ENCODE peak calls at places on chromosomes 2 and 18, in nine cellular contexts. One of them, this sample, is unnamed.

GRCh38 chr2:180644709-180645108 is 335.7 kb upstream of the UBE2E3 start:
- DNase-seq in SK-N-SH: no peak
- DNase-seq in AG09309: peak; percentile 65
- DNase-seq in AG10803: peak; percentile 57
- DNase-seq in HFF-Myc: no peak
- DNase-seq in tibial nerve: no peak
- DNase-seq in heart right ventricle: no peak
- DNase-seq in A549: no peak
- DNase-seq in AG04450: peak; percentile 46
- DNase-seq in this sample: no peak

GRCh38 chr2:168948621-168949212 is 47.6 kb downstream of the G6PC2 start:
- DNase-seq in SK-N-SH: no peak
- DNase-seq in AG09309: no peak
- DNase-seq in AG10803: no peak
- DNase-seq in HFF-Myc: no peak
- DNase-seq in tibial nerve: no peak
- DNase-seq in heart right ventricle: no peak
- DNase-seq in A549: peak; percentile 5
- DNase-seq in AG04450: no peak
- DNase-seq in this sample: no peak

GRCh38 chr18:24937624-24938285 is 414.2 kb downstream of the ZNF521 start:
- DNase-seq in SK-N-SH: no peak
- DNase-seq in AG09309: no peak
- DNase-seq in AG10803: no peak
- DNase-seq in HFF-Myc: no peak
- DNase-seq in tibial nerve: no peak
- DNase-seq in heart right ventricle: no peak
- DNase-seq in A549: no peak
- DNase-seq in AG04450: no peak
- DNase-seq in this sample: no peak

GRCh38 chr2:9613291-9613690 is 17.5 kb downstream of the YWHAQ start:
- DNase-seq in SK-N-SH: no peak
- DNase-seq in AG09309: peak; percentile 65
- DNase-seq in AG10803: peak; percentile 85
- DNase-seq in HFF-Myc: no peak
- DNase-seq in tibial nerve: no peak
- DNase-seq in heart right ventricle: no peak
- DNase-seq in A549: no peak
- DNase-seq in AG04450: no peak
- DNase-seq in this sample: no peak

GRCh38 chr2:104702451-104702850 is 151.5 kb upstream of the POU3F3 start:
- DNase-seq in SK-N-SH: peak; percentile 63
- DNase-seq in AG09309: no peak
- DNase-seq in AG10803: no peak
- DNase-seq in HFF-Myc: no peak
- DNase-seq in tibial nerve: no peak
- DNase-seq in heart right ventricle: no peak
- DNase-seq in A549: no peak
- DNase-seq in AG04450: no peak
- DNase-seq in this sample: no peak

GRCh38 chr2:102141915-102142828 is at the start of gene IL1R1:
- DNase-seq in SK-N-SH: peak; percentile 65
- DNase-seq in AG09309: peak; percentile 27
- DNase-seq in AG10803: peak; percentile 81
- DNase-seq in HFF-Myc: no peak
- DNase-seq in tibial nerve: peak; percentile 51
- DNase-seq in heart right ventricle: peak; percentile 88
- DNase-seq in A549: peak; percentile 67
- DNase-seq in AG04450: no peak
- DNase-seq in this sample: no peak

GRCh38 chr2:126894585-126895182 is 4.0 kb upstream of the TEX51 start:
- DNase-seq in SK-N-SH: no peak
- DNase-seq in AG09309: no peak
- DNase-seq in AG10803: no peak
- DNase-seq in HFF-Myc: no peak
- DNase-seq in tibial nerve: no peak
- DNase-seq in heart right ventricle: no peak
- DNase-seq in A549: no peak
- DNase-seq in AG04450: no peak
- DNase-seq in this sample: no peak

GRCh38 chr2:66563473-66563872 is 128.5 kb downstream of the MEIS1 start:
- DNase-seq in SK-N-SH: no peak
- DNase-seq in AG09309: no peak
- DNase-seq in AG10803: no peak
- DNase-seq in HFF-Myc: no peak
- DNase-seq in tibial nerve: no peak
- DNase-seq in heart right ventricle: no peak
- DNase-seq in A549: no peak
- DNase-seq in AG04450: no peak
- DNase-seq in this sample: no peak

GRCh38 chr2:216363221-216363620 is 9.1 kb downstream of the MARCHF4 start:
- DNase-seq in SK-N-SH: no peak
- DNase-seq in AG09309: no peak
- DNase-seq in AG10803: no peak
- DNase-seq in HFF-Myc: no peak
- DNase-seq in tibial nerve: no peak
- DNase-seq in heart right ventricle: no peak
- DNase-seq in A549: no peak
- DNase-seq in AG04450: no peak
- DNase-seq in this sample: no peak

GRCh38 chr2:200373973-200374416 is 67.5 kb downstream of the SPATS2L start:
- DNase-seq in SK-N-SH: no peak
- DNase-seq in AG09309: no peak
- DNase-seq in AG10803: no peak
- DNase-seq in HFF-Myc: no peak
- DNase-seq in tibial nerve: no peak
- DNase-seq in heart right ventricle: no peak
- DNase-seq in A549: no peak
- DNase-seq in AG04450: no peak
- DNase-seq in this sample: no peak

GRCh38 chr2:126785236-126785635 is 113.5 kb upstream of the TEX51 start:
- DNase-seq in SK-N-SH: no peak
- DNase-seq in AG09309: no peak
- DNase-seq in AG10803: no peak
- DNase-seq in HFF-Myc: no peak
- DNase-seq in tibial nerve: no peak
- DNase-seq in heart right ventricle: no peak
- DNase-seq in A549: no peak
- DNase-seq in AG04450: no peak
- DNase-seq in this sample: no peak

GRCh38 chr2:101751875-101752619 is 54.5 kb downstream of the MAP4K4 start:
- DNase-seq in SK-N-SH: no peak
- DNase-seq in AG09309: no peak
- DNase-seq in AG10803: no peak
- DNase-seq in HFF-Myc: no peak
- DNase-seq in tibial nerve: no peak
- DNase-seq in heart right ventricle: no peak
- DNase-seq in A549: no peak
- DNase-seq in AG04450: no peak
- DNase-seq in this sample: no peak

GRCh38 chr2:210477496-210477895 is 937 bp upstream of the LANCL1 start:
- DNase-seq in SK-N-SH: peak; percentile 14
- DNase-seq in AG09309: peak; percentile 21
- DNase-seq in AG10803: peak; percentile 69
- DNase-seq in HFF-Myc: peak; percentile 21
- DNase-seq in tibial nerve: no peak
- DNase-seq in heart right ventricle: no peak
- DNase-seq in A549: peak; percentile 33
- DNase-seq in AG04450: peak; percentile 23
- DNase-seq in this sample: no peak

GRCh38 chr2:237700583-237701032 is 73.2 kb downstream of the LRRFIP1 start:
- DNase-seq in SK-N-SH: peak; percentile 44
- DNase-seq in AG09309: no peak
- DNase-seq in AG10803: peak; percentile 41
- DNase-seq in HFF-Myc: peak; percentile 63
- DNase-seq in tibial nerve: no peak
- DNase-seq in heart right ventricle: peak; percentile 66
- DNase-seq in A549: no peak
- DNase-seq in AG04450: no peak
- DNase-seq in this sample: no peak

GRCh38 chr2:185402474-185402873 is 336.1 kb upstream of the FSIP2 start:
- DNase-seq in SK-N-SH: no peak
- DNase-seq in AG09309: no peak
- DNase-seq in AG10803: no peak
- DNase-seq in HFF-Myc: no peak
- DNase-seq in tibial nerve: no peak
- DNase-seq in heart right ventricle: no peak
- DNase-seq in A549: no peak
- DNase-seq in AG04450: no peak
- DNase-seq in this sample: no peak

DNA sequence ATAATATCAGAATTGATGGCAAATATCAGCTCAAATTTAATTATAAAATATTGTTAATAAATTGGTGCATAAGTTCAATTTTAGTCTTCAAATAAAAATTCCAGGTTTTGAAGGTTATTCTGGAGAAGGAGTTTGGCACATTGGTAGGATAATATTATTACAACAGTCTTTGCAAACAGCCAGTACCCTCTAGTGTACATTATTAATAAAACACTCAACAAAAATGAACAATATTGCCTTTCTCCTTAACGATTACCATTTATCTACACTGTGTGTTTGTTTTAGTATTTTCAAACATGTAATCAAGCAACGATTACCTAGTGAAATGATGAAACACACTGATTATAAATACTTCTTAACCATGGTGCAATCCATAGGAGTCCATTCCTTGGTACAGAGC is 334.0 kb upstream of the FSIP2 start:
- DNase-seq in SK-N-SH: no peak
- DNase-seq in AG09309: no peak
- DNase-seq in AG10803: no peak
- DNase-seq in HFF-Myc: no peak
- DNase-seq in tibial nerve: no peak
- DNase-seq in heart right ventricle: no peak
- DNase-seq in A549: no peak
- DNase-seq in AG04450: no peak
- DNase-seq in this sample: no peak
- TF ChIP-seq CTCF in SK-N-SH: no peak
- TF ChIP-seq CTCF in AG09309: no peak
- TF ChIP-seq CTCF in AG10803: no peak
- TF ChIP-seq CTCF in HFF-Myc: no peak
- TF ChIP-seq CTCF in tibial nerve: no peak
- TF ChIP-seq CTCF in heart right ventricle: no peak
- TF ChIP-seq CTCF in A549: no peak
- TF ChIP-seq CTCF in AG04450: no peak
- TF ChIP-seq CTCF in this sample: no peak

DNA sequence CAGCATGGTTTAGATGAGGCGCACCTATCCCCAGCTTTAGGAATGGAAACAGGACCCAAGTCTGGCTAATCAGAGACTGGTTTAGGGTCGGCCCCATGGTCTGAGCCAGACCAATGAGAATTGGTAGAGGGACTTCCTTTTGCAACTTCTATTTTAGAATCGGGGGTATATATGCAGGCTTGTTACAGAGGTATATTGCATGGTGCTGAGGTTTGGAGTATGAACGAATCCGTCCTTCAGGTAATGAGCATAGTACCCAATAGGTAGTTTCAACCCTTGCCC is 1.5 kb upstream of the BOLA3 start:
- DNase-seq in SK-N-SH: no peak
- DNase-seq in AG09309: no peak
- DNase-seq in AG10803: no peak
- DNase-seq in HFF-Myc: no peak
- DNase-seq in tibial nerve: no peak
- DNase-seq in heart right ventricle: no peak
- DNase-seq in A549: no peak
- DNase-seq in AG04450: no peak
- DNase-seq in this sample: no peak
- H3K4me3 ChIP-seq in SK-N-SH: no peak overlapping the region
- H3K4me3 ChIP-seq in AG09309: no peak overlapping the region
- H3K4me3 ChIP-seq in AG10803: no peak overlapping the region
- H3K4me3 ChIP-seq in HFF-Myc: peak overlapping the region; percentile 77
- H3K4me3 ChIP-seq in tibial nerve: no peak overlapping the region
- H3K4me3 ChIP-seq in heart right ventricle: no peak overlapping the region
- H3K4me3 ChIP-seq in A549: no peak overlapping the region
- H3K4me3 ChIP-seq in AG04450: no peak overlapping the region
- H3K4me3 ChIP-seq in this sample: no peak overlapping the region

GRCh38 chr2:166900700-166901099 is 12.4 kb downstream of the XIRP2 start:
- DNase-seq in SK-N-SH: no peak
- DNase-seq in AG09309: no peak
- DNase-seq in AG10803: no peak
- DNase-seq in HFF-Myc: no peak
- DNase-seq in tibial nerve: no peak
- DNase-seq in heart right ventricle: no peak
- DNase-seq in A549: no peak
- DNase-seq in AG04450: no peak
- DNase-seq in this sample: no peak
- TF ChIP-seq CTCF in SK-N-SH: peak; percentile 23
- TF ChIP-seq CTCF in AG09309: no peak
- TF ChIP-seq CTCF in AG10803: no peak
- TF ChIP-seq CTCF in HFF-Myc: peak; percentile 4
- TF ChIP-seq CTCF in tibial nerve: no peak
- TF ChIP-seq CTCF in heart right ventricle: no peak
- TF ChIP-seq CTCF in A549: no peak
- TF ChIP-seq CTCF in AG04450: peak; percentile 50
- TF ChIP-seq CTCF in this sample: no peak

DNA sequence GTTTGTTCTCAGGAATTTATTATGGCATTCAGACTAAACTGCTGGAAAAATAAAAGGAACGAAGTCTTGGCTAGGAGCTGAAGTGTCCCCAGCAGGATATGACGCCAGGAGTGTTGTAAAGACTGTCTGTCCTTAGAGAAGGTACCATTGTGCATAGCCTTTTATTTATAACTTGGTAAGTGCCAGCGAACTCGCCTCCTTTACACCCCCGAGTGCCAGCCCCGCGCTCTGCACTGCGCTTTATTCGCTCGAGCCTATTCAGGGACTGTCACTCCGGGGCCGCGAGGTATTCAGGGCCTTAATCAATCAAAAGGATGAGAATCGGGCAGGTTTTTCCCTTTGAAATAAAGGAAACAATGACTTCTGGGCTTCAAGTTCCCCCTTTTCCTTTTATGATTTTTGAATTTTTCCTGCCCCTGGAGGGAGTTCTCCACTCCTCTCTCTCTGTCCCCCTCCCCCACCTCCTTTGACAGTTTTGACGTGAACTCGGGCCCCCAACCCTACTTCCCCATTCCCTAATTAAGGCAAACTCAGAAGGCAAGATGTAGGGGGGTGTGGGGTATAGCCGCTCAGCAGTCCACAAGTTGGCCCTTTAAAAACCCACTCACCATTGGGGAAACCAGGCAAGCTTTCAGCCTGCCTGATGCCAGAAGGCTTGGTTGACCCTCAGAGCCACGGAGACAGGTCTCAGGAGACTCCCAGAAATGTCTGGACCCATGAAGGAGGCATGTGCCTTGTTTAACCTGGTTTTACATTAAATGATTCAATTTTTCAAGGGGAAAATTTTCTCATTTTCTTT is 1.3 kb upstream of the PAX3 start:
- DNase-seq in SK-N-SH: no peak
- DNase-seq in AG09309: no peak
- DNase-seq in AG10803: no peak
- DNase-seq in HFF-Myc: no peak
- DNase-seq in tibial nerve: no peak
- DNase-seq in heart right ventricle: no peak
- DNase-seq in A549: no peak
- DNase-seq in AG04450: no peak
- DNase-seq in this sample: no peak
- H3K4me3 ChIP-seq in SK-N-SH: no peak overlapping the region
- H3K4me3 ChIP-seq in AG09309: no peak overlapping the region
- H3K4me3 ChIP-seq in AG10803: no peak overlapping the region
- H3K4me3 ChIP-seq in HFF-Myc: no peak overlapping the region
- H3K4me3 ChIP-seq in tibial nerve: no peak overlapping the region
- H3K4me3 ChIP-seq in heart right ventricle: no peak overlapping the region
- H3K4me3 ChIP-seq in A549: no peak overlapping the region
- H3K4me3 ChIP-seq in AG04450: no peak overlapping the region
- H3K4me3 ChIP-seq in this sample: no peak overlapping the region